ENCODE peak calls at places on chromosomes 12 and 14, in ten cellular contexts. S, V, X, L, H, Y, P, R, W and C are unnamed samples. For H3K4me1, the result is how much of the 10 kb centered on the place peaks cover.

GRCh38 chr14:49915085-49915484 is 22.2 kb downstream of the ARF6 start:
- DNase-seq in L (no peak), V (no peak), W (no peak), R (no peak), H (no peak), X (no peak), Y (no peak), P (no peak), S (no peak), C (no peak)

GRCh38 chr14:23647619-23648018 is 11.5 kb downstream of the DHRS2 start:
- DNase-seq in P (no peak), L (no peak), Y (no peak), W (no peak), H (no peak), V (no peak), R (no peak), X (no peak), S (no peak), C (no peak)

GRCh38 chr12:70664463-70664862 is 27.2 kb upstream of the PTPRB start:
- DNase-seq in X (no peak), H (no peak), L (no peak), Y (no peak), V (no peak), W (peak), R (no peak), P (no peak), S (no peak), C (no peak)

GRCh38 chr14:30214014-30214413 is 286.4 kb upstream of the PRKD1 start:
- DNase-seq in S (no peak), R (no peak), X (no peak), Y (no peak), H (no peak), V (peak), P (no peak), W (peak), L (no peak), C (no peak)

GRCh38 chr14:37168721-37169120 is 3.7 kb downstream of the SLC25A21 start:
- DNase-seq in W (peak), V (no peak), H (no peak), R (no peak), X (no peak), Y (no peak), S (no peak), P (no peak), L (no peak), C (no peak)

GRCh38 chr12:48965447-48965846 is 6.1 kb downstream of the WNT10B start:
- DNase-seq in Y (no peak), P (no peak), V (peak), H (no peak), X (no peak), W (peak), L (no peak), S (no peak), R (no peak), C (no peak)

GRCh38 chr12:66004922-66005703 is 125.4 kb downstream of the LLPH start:
- DNase-seq in V (no peak), W (no peak), H (no peak), R (no peak), P (no peak), X (no peak), S (no peak), Y (no peak), L (no peak), C (no peak)

GRCh38 chr12:57131896-57132744 is 3.8 kb downstream of the LRP1 start:
- DNase-seq in V (peak), Y (no peak), H (peak), X (no peak), S (no peak), P (no peak), L (no peak), R (no peak), W (no peak), C (no peak)

GRCh38 chr14:54650331-54651017 is 83.5 kb downstream of the SAMD4A start:
- DNase-seq in V (peak), S (peak), R (peak), Y (no peak), W (peak), L (peak), H (peak), X (no peak), P (no peak), C (peak)

GRCh38 chr14:61461808-61462275 is 140.5 kb downstream of the PRKCH start:
- DNase-seq in H (no peak), S (no peak), Y (no peak), L (no peak), P (no peak), X (no peak), V (peak), R (no peak), W (peak), C (no peak)

GRCh38 chr14:42111355-42111754 is 504.7 kb downstream of the LRFN5 start:
- DNase-seq in L (no peak), X (no peak), Y (no peak), R (no peak), P (no peak), H (no peak), W (no peak), V (no peak), S (no peak), C (no peak)

GRCh38 chr14:70821581-70821915 is 12.2 kb upstream of the MAP3K9 start:
- DNase-seq in W (no peak), L (no peak), P (no peak), V (no peak), R (no peak), X (no peak), H (no peak), Y (no peak), S (no peak), C (no peak)

GRCh38 chr12:10331642-10332239 is 24.1 kb downstream of the KLRD1 start:
- DNase-seq in S (no peak), Y (no peak), R (no peak), W (peak), P (no peak), H (no peak), X (no peak), L (no peak), V (peak), C (no peak)

GRCh38 chr14:73022051-73022450 is 4.9 kb downstream of the ZFYVE1 start:
- DNase-seq in V (no peak), X (no peak), L (no peak), H (no peak), S (no peak), W (no peak), R (no peak), P (no peak), Y (no peak), C (no peak)
- H3K4me3 ChIP-seq in V (no peak), X (peak), L (no peak), H (peak), S (no peak), W (no peak), R (no peak), P (no peak), Y (no peak), C (peak)

GRCh38 chr12:53212931-53213330 is 5.9 kb upstream of the ITGB7 start:
- DNase-seq in L (no peak), H (no peak), R (no peak), S (no peak), W (no peak), P (no peak), X (no peak), V (peak), Y (no peak), C (no peak)

GRCh38 chr12:53213348-53213747 is 6.3 kb upstream of the ITGB7 start:
- DNase-seq in P (peak), L (peak), S (peak), X (peak), R (peak), W (peak), H (peak), V (peak), Y (peak), C (peak)

GRCh38 chr12:53210843-53211242 is 3.8 kb upstream of the ITGB7 start:
- DNase-seq in R (no peak), S (no peak), W (no peak), H (no peak), V (no peak), P (no peak), Y (no peak), X (no peak), L (peak), C (no peak)

GRCh38 chr12:53214221-53214620 is 7.2 kb upstream of the ITGB7 start:
- DNase-seq in R (no peak), X (no peak), S (no peak), L (no peak), V (no peak), P (peak), W (no peak), H (no peak), Y (no peak), C (no peak)

GRCh38 chr12:53211476-53212381 is 4.7 kb upstream of the ITGB7 start:
- DNase-seq in V (no peak), X (no peak), S (no peak), W (no peak), Y (no peak), L (peak), P (no peak), H (no peak), R (no peak), C (no peak)
- H3K4me1 ChIP-seq in V (under half), X (half or more), S (under half), W (under half), Y (under half), L (under half), P (under half), H (under half), R (under half), C (half or more)

GRCh38 chr12:84497819-84498218 is 414.8 kb downstream of the SLC6A15 start:
- DNase-seq in Y (no peak), X (no peak), P (no peak), W (peak), S (no peak), L (no peak), R (no peak), V (peak), H (no peak), C (no peak)
- H3K4me3 ChIP-seq in Y (no peak), X (no peak), P (no peak), W (no peak), S (no peak), L (no peak), R (no peak), V (no peak), H (no peak), C (no peak)

GRCh38 chr12:16610006-16610520 is 4.1 kb upstream of the LMO3 start:
- DNase-seq in Y (no peak), X (no peak), H (no peak), S (no peak), R (no peak), L (no peak), V (no peak), P (no peak), W (no peak), C (no peak)
- H3K4me1 ChIP-seq in Y (under half), X (under half), H (under half), S (under half), R (under half), L (under half), V (under half), P (under half), W (under half), C (under half)

DNA sequence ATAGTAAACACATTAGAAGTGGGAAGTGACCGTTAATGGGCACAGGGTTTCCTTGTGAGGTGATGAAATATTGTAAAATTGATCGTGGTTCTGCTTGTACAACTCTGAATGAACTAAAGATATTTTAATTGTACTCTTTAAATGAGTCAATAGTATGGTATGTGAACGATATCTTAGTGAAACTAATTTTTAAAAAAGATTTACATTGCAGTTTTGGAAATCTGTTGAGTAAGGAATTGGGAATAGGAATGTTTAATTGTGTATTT is 1.7 kb downstream of the ZNF410 start:
- DNase-seq in R (no peak), S (no peak), H (no peak), V (peak), W (peak), Y (no peak), P (no peak), X (no peak), L (no peak), C (no peak)
- H3K4me3 ChIP-seq in R (peak), S (no peak), H (peak), V (peak), W (peak), Y (no peak), P (no peak), X (no peak), L (no peak), C (peak)

GRCh38 chr14:104795468-104795780 is at the start of gene AKT1:
- DNase-seq in L (no peak), W (no peak), Y (no peak), P (no peak), S (no peak), H (no peak), R (no peak), X (no peak), V (no peak), C (peak)

GRCh38 chr14:104797112-104798044 is 1.8 kb upstream of the AKT1 start:
- DNase-seq in S (no peak), X (peak), H (peak), Y (peak), P (peak), R (no peak), V (no peak), L (no peak), W (no peak), C (no peak)

GRCh38 chr14:104795781-104796681 is 483 bp upstream of the AKT1 start:
- DNase-seq in H (peak), Y (peak), P (peak), V (peak), L (peak), X (peak), W (peak), S (no peak), R (no peak), C (no peak)

GRCh38 chr14:104794641-104795467 is 694 bp downstream of the AKT1 start:
- DNase-seq in L (no peak), H (peak), X (no peak), V (peak), S (no peak), W (peak), P (peak), R (no peak), Y (no peak), C (peak)

GRCh38 chr14:104796682-104797081 is 1.1 kb upstream of the AKT1 start:
- DNase-seq in H (no peak), Y (no peak), X (no peak), V (no peak), R (no peak), W (no peak), L (no peak), S (no peak), P (no peak), C (no peak)
- H3K4me1 ChIP-seq in H (half or more), Y (under half), X (half or more), V (under half), R (under half), W (under half), L (under half), S (under half), P (under half), C (half or more)

GRCh38 chr12:27333311-27334009 is 824 bp downstream of the BMAL2 start:
- DNase-seq in X (peak), L (no peak), P (peak), Y (no peak), S (no peak), H (peak), W (no peak), R (peak), V (peak), C (peak)

GRCh38 chr12:27332407-27333310 is at the start of gene BMAL2:
- DNase-seq in S (no peak), Y (peak), X (peak), V (peak), W (peak), H (peak), R (peak), P (peak), L (peak), C (peak)

GRCh38 chr12:27330846-27331245 is 1.8 kb upstream of the BMAL2 start:
- DNase-seq in P (no peak), H (no peak), V (peak), S (peak), L (no peak), X (no peak), Y (no peak), W (peak), R (no peak), C (no peak)

GRCh38 chr12:27331927-27332324 is 710 bp upstream of the BMAL2 start:
- DNase-seq in P (no peak), Y (no peak), R (no peak), X (no peak), S (no peak), H (no peak), L (no peak), V (peak), W (no peak), C (no peak)

GRCh38 chr12:27331299-27331926 is 1.2 kb upstream of the BMAL2 start:
- DNase-seq in S (no peak), L (no peak), V (peak), R (peak), Y (no peak), X (no peak), P (no peak), W (peak), H (no peak), C (no peak)
- H3K4me3 ChIP-seq in S (no peak), L (no peak), V (peak), R (no peak), Y (no peak), X (no peak), P (no peak), W (no peak), H (no peak), C (no peak)

GRCh38 chr12:22627351-22627750 is 2.4 kb downstream of the ETNK1 start:
- DNase-seq in R (no peak), L (no peak), P (no peak), H (no peak), V (peak), Y (no peak), S (no peak), W (no peak), X (no peak), C (no peak)
- H3K4me1 ChIP-seq in R (under half), L (under half), P (under half), H (under half), V (under half), Y (under half), S (under half), W (under half), X (half or more), C (under half)

DNA sequence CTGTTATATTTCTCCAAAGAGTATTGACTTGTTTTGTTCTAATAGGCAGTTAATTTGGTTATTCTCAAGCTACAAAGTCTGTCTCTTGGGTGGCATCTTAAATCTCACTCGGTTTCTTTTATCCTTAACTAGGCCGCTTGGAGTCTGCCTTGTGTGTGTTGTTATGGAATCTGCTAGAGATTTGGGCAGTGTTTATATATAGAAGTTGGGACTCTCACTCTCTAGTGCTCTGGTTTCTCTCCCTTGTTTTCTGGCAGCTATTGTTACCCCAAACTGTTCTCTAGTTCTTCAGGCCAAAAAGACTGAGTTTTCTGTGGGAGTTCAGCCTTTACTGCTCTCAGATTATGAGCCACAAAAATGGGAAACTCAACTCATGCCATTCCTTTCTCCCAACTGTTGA is 11.0 kb downstream of the PSMA6 start:
- DNase-seq in V (no peak), W (no peak), R (no peak), X (no peak), S (no peak), L (no peak), P (no peak), Y (no peak), H (no peak), C (no peak)
- H3K4me3 ChIP-seq in V (no peak), W (no peak), R (no peak), X (no peak), S (no peak), L (no peak), P (no peak), Y (no peak), H (no peak), C (no peak)